ENCODE peak calls at places on chromosomes 12 and 14, in six cellular contexts. G is HepG2, F is K562, R is GM12891, A is GM12878, X is H1. D is an unnamed sample.

GRCh38 chr14:51674294-51675002 is 22.7 kb downstream of the FRMD6 start:
- DNase-seq in G (no peak), A (no peak), X (no peak), F (no peak), R (no peak), D (no peak)

GRCh38 chr14:96052541-96053105 is 13.5 kb downstream of the C14orf132 start:
- DNase-seq in A (no peak), G (no peak), F (no peak), R (no peak), X (peak; percentile 37), D (no peak)

GRCh38 chr14:31300296-31300695 is 92.7 kb upstream of the HECTD1 start:
- DNase-seq in A (no peak), X (no peak), G (no peak), R (no peak), F (no peak), D (no peak)

GRCh38 chr14:67951529-67952120 is 132.0 kb downstream of the RAD51B start:
- DNase-seq in G (no peak), F (no peak), R (no peak), X (no peak), A (no peak), D (no peak)

GRCh38 chr12:86741531-86741930 is 485.3 kb upstream of the MGAT4C start:
- DNase-seq in R (no peak), G (no peak), F (no peak), X (no peak), A (no peak), D (no peak)

GRCh38 chr12:3378655-3379054 is 112.3 kb upstream of the PRMT8 start:
- DNase-seq in R (no peak), F (no peak), G (no peak), A (no peak), X (peak; percentile 29), D (no peak)

GRCh38 chr12:119440961-119441360 is 106.4 kb downstream of the CCDC60 start:
- DNase-seq in A (no peak), R (no peak), F (no peak), X (no peak), G (no peak), D (no peak)

GRCh38 chr12:123119808-123120207 is 31.1 kb downstream of the PITPNM2 start:
- DNase-seq in X (no peak), G (no peak), A (peak; percentile 57), F (no peak), R (peak; percentile 69), D (peak; percentile 70)

GRCh38 chr12:3120701-3121100 is 43.5 kb downstream of the TSPAN9 start:
- DNase-seq in G (no peak), A (no peak), F (no peak), R (no peak), X (no peak), D (no peak)

GRCh38 chr14:95098984-95099599 is 58.2 kb downstream of the DICER1 start:
- DNase-seq in R (no peak), X (no peak), G (peak; percentile 22), F (peak; percentile 30), A (no peak), D (no peak)

GRCh38 chr14:94517641-94518257 is 8.5 kb upstream of the SERPINA12 start:
- DNase-seq in G (peak; percentile 77), R (no peak), F (no peak), A (no peak), X (no peak), D (no peak)

GRCh38 chr14:94462219-94462551 is 9.6 kb upstream of the SERPINA11 start:
- DNase-seq in G (no peak), R (no peak), F (no peak), X (no peak), A (no peak), D (no peak)

GRCh38 chr12:9798008-9798619 is 29.2 kb upstream of the KLRF1 start:
- DNase-seq in A (peak; percentile 85), F (peak; percentile 59), G (peak; percentile 41), X (no peak), R (no peak), D (no peak)

GRCh38 chr12:123126294-123127144 is 24.4 kb downstream of the PITPNM2 start:
- DNase-seq in G (peak; percentile 83), A (no peak), R (no peak), X (no peak), F (peak; percentile 86), D (no peak)

GRCh38 chr12:56929780-56930179 is 4.4 kb downstream of the SDR9C7 start:
- DNase-seq in A (no peak), F (no peak), R (no peak), G (no peak), X (peak; percentile 38), D (no peak)

GRCh38 chr12:61414470-61414869 is 845.7 kb upstream of the USP15 start:
- DNase-seq in R (no peak), X (no peak), G (no peak), A (no peak), F (no peak), D (no peak)

GRCh38 chr14:51246032-51246431 is 6.0 kb downstream of the TMX1 start:
- DNase-seq in G (no peak), X (no peak), F (no peak), R (no peak), A (no peak), D (no peak)

GRCh38 chr14:70358631-70359030 is 852 bp downstream of the COX16 start:
- DNase-seq in F (peak; percentile 3), A (no peak), R (no peak), X (no peak), G (no peak), D (no peak)

GRCh38 chr12:110245278-110245868 is 35.7 kb upstream of the ATP2A2 start:
- DNase-seq in F (no peak), R (no peak), G (peak; percentile 29), A (no peak), X (peak; percentile 76), D (peak; percentile 35)

GRCh38 chr14:55298423-55298822 is 27.2 kb downstream of the FBXO34 start:
- DNase-seq in X (no peak), R (no peak), G (no peak), F (no peak), A (no peak), D (no peak)

GRCh38 chr14:101458536-101459391 is 102.5 kb upstream of the DIO3 start:
- DNase-seq in R (no peak), X (peak; percentile 75), F (no peak), G (no peak), A (no peak), D (no peak)

DNA sequence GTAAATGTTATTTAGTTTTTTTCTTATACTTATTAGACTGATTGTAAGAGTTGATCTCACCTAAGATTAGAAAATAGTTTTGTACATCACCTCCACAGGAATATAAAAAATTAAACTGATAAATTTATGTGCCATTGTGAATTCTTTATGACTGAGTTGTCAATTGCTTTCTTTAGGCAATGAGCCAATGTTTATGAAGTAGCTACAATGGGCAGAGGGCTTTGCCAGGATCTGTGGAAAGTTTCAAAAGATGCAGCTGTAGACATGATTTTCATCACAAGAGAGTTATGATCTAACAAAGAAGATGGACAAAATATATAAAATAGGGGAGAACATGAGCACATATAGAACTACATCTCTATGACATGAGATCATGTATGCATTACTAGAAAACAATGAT is 55.3 kb upstream of the E2F7 start:
- DNase-seq in X (no peak), R (no peak), G (no peak), F (no peak), A (no peak), D (no peak)
- TF ChIP-seq TAF1 in X (no peak), R (no peak), G (no peak), F (no peak), A (no peak), D (no peak)

DNA sequence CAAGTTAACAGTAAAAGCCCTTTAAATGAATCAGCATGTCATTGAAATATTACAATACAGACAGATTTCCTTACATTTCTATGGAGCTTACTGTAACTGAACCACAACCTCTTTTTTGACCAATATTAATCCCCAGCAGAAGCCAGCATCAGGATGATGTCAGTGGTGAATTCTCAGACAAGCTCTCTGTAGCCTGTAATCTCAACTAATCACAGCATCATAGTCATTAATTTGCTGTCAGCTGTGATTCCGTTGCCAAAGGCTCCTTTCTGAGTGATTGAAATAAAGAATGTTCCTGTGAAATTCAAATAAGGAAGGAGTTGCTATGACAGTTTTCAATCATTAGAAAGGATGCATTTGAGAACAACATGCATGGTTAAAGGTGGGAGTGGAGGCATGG is 323.1 kb downstream of the PDZRN4 start:
- DNase-seq in X (no peak), F (no peak), A (no peak), R (no peak), G (no peak), D (no peak)
- TF ChIP-seq POLR2AphosphoS5 in X (no peak), F (no peak), A (no peak), R (no peak), G (no peak), D (no peak)

DNA sequence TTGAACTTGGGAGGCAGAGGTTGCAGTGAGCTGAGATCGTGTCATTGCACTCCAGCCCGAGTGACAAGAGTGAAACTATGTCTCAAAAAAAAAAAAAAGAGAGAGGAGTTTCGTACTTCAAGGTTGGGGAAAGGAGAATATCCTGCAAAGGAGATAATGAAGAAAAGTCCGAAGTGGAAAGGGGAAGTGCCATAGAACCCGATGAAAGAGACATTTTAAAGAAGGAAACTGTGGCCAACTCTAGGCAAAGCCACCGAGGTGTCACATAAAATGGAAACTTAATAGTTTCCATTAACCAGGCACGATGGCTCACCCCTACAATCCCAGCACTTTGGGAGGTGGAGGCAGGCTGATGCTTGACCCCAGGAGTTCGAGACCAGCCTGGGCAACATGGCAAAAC is 15.0 kb upstream of the LTBP2 start:
- DNase-seq in R (no peak), G (no peak), A (no peak), F (no peak), X (no peak), D (no peak)
- TF ChIP-seq POLR2A in R (no peak), G (no peak), A (no peak), F (no peak), X (no peak), D (no peak)

DNA sequence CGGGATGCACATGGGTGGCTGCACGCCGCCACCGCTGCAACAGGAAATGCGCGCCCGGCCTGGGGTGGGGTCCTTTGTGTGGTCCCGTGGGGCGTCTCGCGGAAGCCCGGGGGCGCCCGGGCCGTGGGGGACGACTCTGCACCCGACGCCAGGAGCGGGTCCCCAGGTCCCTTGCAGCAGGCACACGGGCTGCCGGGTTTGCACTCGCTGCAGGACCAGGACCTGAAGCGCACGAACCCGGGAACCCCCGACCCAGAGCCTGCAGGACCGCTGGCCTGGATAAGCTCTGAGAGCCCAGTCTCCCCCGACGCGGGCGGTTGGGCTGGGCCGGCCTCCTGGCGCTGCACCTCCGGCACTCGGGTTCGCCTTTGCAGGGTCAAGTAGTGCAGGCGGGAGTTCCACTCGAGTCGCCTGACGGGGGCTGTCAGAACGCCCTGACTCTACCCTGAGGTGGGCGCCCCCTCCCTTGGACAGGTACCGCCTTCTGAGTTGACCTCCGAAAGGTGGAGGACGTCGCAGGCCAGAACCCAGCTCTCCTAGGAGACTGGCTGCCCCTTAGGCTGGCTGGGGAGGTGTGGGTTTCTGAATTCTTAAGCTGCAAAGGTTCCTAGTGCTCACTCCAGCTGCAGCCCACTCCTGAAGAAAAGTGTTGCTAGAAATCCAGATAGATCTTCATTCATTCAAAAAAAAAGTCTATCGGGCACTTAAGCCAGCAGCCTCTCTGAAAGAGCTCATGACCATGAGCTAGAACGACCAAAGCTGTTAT is 67.9 kb downstream of the RNF34 start:
- DNase-seq in G (no peak), X (peak; percentile 84), F (no peak), R (no peak), A (no peak), D (no peak)
- TF ChIP-seq TAF1 in G (peak; percentile 9), X (peak; percentile 0), F (no peak), R (no peak), A (no peak), D (no peak)